ENCODE peak calls at places on chromosomes 2 and 18, in four cellular contexts. One of them, this sample, is unnamed.

GRCh38 chr2:39435974-39436591 is 1.0 kb downstream of the MAP4K3 start:
- DNase-seq in K562: peak; percentile 13
- DNase-seq in endothelial cell of umbilical vein: peak; percentile 52
- DNase-seq in GM12878: no peak
- DNase-seq in this sample: peak; percentile 49

GRCh38 chr2:191436368-191437055 is 191.3 kb downstream of the MYO1B start:
- DNase-seq in K562: no peak
- DNase-seq in endothelial cell of umbilical vein: no peak
- DNase-seq in GM12878: no peak
- DNase-seq in this sample: no peak

GRCh38 chr2:46487667-46488333 is 8.4 kb downstream of the TMEM247 start:
- DNase-seq in K562: peak; percentile 64
- DNase-seq in endothelial cell of umbilical vein: peak; percentile 32
- DNase-seq in GM12878: no peak
- DNase-seq in this sample: no peak

GRCh38 chr18:48024891-48025660 is 94.6 kb upstream of the SMAD2 start:
- DNase-seq in K562: no peak
- DNase-seq in endothelial cell of umbilical vein: no peak
- DNase-seq in GM12878: no peak
- DNase-seq in this sample: no peak

GRCh38 chr2:37670378-37671012 is 947 bp downstream of the CDC42EP3 start:
- DNase-seq in K562: no peak
- DNase-seq in endothelial cell of umbilical vein: peak; percentile 49
- DNase-seq in GM12878: no peak
- DNase-seq in this sample: no peak

GRCh38 chr2:229610359-229610758 is 104.0 kb downstream of the DNER start:
- DNase-seq in K562: no peak
- DNase-seq in endothelial cell of umbilical vein: no peak
- DNase-seq in GM12878: no peak
- DNase-seq in this sample: no peak

GRCh38 chr2:134917219-134917957 is 1.2 kb upstream of the CCNT2 start:
- DNase-seq in K562: no peak
- DNase-seq in endothelial cell of umbilical vein: no peak
- DNase-seq in GM12878: no peak
- DNase-seq in this sample: no peak

GRCh38 chr2:223941579-223942277 is 3.4 kb downstream of the WDFY1 start:
- DNase-seq in K562: no peak
- DNase-seq in endothelial cell of umbilical vein: peak; percentile 42
- DNase-seq in GM12878: peak; percentile 73
- DNase-seq in this sample: no peak

GRCh38 chr2:7190587-7191320 is 273.5 kb downstream of the RNF144A start:
- DNase-seq in K562: no peak
- DNase-seq in endothelial cell of umbilical vein: no peak
- DNase-seq in GM12878: no peak
- DNase-seq in this sample: no peak

GRCh38 chr2:146820672-146821071 is 1024.2 kb upstream of the ACVR2A start:
- DNase-seq in K562: no peak
- DNase-seq in endothelial cell of umbilical vein: peak; percentile 89
- DNase-seq in GM12878: no peak
- DNase-seq in this sample: no peak

GRCh38 chr2:158969717-158970521 is 1.5 kb downstream of the TANC1 start:
- DNase-seq in K562: no peak
- DNase-seq in endothelial cell of umbilical vein: peak; percentile 73
- DNase-seq in GM12878: no peak
- DNase-seq in this sample: peak; percentile 54

GRCh38 chr2:234517971-234518370 is 21.1 kb upstream of the ARL4C start:
- DNase-seq in K562: no peak
- DNase-seq in endothelial cell of umbilical vein: no peak
- DNase-seq in GM12878: no peak
- DNase-seq in this sample: no peak

GRCh38 chr2:162086904-162087303 is 12.9 kb upstream of the DPP4 start:
- DNase-seq in K562: no peak
- DNase-seq in endothelial cell of umbilical vein: no peak
- DNase-seq in GM12878: no peak
- DNase-seq in this sample: no peak

GRCh38 chr2:74374509-74375205 is 5.5 kb downstream of the DCTN1 start:
- DNase-seq in K562: peak; percentile 93
- DNase-seq in endothelial cell of umbilical vein: peak; percentile 19
- DNase-seq in GM12878: no peak
- DNase-seq in this sample: peak; percentile 77

GRCh38 chr18:31695989-31696388 is 11.6 kb upstream of the B4GALT6 start:
- DNase-seq in K562: no peak
- DNase-seq in endothelial cell of umbilical vein: no peak
- DNase-seq in GM12878: no peak
- DNase-seq in this sample: no peak

GRCh38 chr2:21161122-21161521 is 37.4 kb downstream of the TDRD15 start:
- DNase-seq in K562: no peak
- DNase-seq in endothelial cell of umbilical vein: no peak
- DNase-seq in GM12878: no peak
- DNase-seq in this sample: no peak

GRCh38 chr18:66759017-66759416 is 155.1 kb upstream of the CDH19 start:
- DNase-seq in K562: no peak
- DNase-seq in endothelial cell of umbilical vein: no peak
- DNase-seq in GM12878: no peak
- DNase-seq in this sample: no peak
- H3K4me3 ChIP-seq in K562: no peak overlapping the region
- H3K4me3 ChIP-seq in endothelial cell of umbilical vein: no peak overlapping the region
- H3K4me3 ChIP-seq in GM12878: no peak overlapping the region
- H3K4me3 ChIP-seq in this sample: no peak overlapping the region

GRCh38 chr2:206790311-206790935 is 25.0 kb downstream of the FASTKD2 start:
- DNase-seq in K562: no peak
- DNase-seq in endothelial cell of umbilical vein: no peak
- DNase-seq in GM12878: no peak
- DNase-seq in this sample: no peak

GRCh38 chr2:206783718-206784117 is 18.3 kb downstream of the FASTKD2 start:
- DNase-seq in K562: peak; percentile 26
- DNase-seq in endothelial cell of umbilical vein: no peak
- DNase-seq in GM12878: no peak
- DNase-seq in this sample: no peak

GRCh38 chr2:206780671-206781070 is 15.3 kb downstream of the FASTKD2 start:
- DNase-seq in K562: no peak
- DNase-seq in endothelial cell of umbilical vein: no peak
- DNase-seq in GM12878: no peak
- DNase-seq in this sample: no peak

DNA sequence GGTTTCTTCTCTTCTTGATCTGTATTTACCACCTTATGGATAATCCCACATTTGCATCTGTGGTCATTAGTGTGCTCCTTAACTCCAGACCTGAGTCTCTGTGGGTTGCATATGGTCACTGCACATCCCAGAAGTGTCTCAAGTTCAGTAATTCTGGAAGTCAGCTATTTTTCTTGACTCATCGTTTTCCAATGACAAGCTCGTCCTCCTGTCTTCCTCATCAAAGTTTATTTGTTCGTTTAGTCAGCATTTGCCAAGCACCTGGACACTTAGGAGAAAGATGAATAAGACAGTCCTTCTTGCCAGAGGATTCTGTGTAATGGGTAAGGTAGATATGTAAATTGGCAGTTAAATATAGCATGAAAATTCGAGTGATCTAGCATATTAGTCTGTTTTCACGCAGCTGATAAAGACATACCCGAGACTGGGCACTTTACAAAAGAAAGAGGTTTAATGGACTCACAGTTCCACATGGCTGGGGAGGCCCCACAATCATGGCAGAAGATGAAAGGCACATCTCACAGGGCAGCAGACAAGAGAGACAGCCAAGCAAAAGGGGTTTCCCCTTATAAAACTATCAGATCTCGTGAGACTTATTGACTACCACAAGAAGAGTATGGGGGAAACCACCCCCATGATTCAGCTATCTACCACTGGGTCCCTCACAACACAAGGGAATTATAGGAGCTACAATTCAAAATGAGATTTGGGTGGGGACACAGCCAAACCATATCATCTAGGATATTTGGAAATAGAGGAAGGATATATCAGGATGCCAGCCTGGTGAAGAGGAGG is 19.4 kb downstream of the FASTKD2 start:
- DNase-seq in K562: no peak
- DNase-seq in endothelial cell of umbilical vein: no peak
- DNase-seq in GM12878: no peak
- DNase-seq in this sample: no peak
- TF ChIP-seq POLR2A in K562: no peak
- TF ChIP-seq POLR2A in endothelial cell of umbilical vein: no peak
- TF ChIP-seq POLR2A in GM12878: no peak
- TF ChIP-seq POLR2A in this sample: no peak

DNA sequence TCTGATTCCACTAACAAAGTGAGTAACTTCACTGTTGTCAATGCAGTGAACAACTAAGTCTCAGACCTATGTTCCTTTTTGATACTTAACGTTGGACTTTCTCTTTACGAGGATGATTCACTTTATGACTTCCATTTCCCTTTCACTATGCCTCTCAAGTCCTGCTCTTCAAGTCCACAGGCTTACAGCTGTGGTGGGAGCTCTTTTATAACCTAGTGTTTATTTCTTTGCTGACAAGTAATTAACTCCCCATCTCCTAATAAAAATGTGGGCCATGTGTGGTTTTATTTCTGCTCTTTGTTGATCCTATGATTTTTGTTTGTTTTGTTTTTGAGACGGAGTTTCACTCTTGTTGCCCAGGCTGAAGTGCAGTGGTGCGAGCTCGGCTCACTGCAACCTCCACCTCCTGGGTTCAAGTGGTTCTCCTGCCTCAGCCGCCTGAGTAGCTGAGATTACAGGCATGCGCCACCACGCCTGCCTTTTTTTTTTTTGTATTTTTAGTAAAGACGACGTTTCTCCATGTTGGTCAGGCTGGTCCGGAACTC is 142.1 kb downstream of the USP34 start:
- DNase-seq in K562: no peak
- DNase-seq in endothelial cell of umbilical vein: peak; percentile 30
- DNase-seq in GM12878: no peak
- DNase-seq in this sample: no peak
- TF ChIP-seq POLR2AphosphoS5 in K562: no peak
- TF ChIP-seq POLR2AphosphoS5 in endothelial cell of umbilical vein: no peak
- TF ChIP-seq POLR2AphosphoS5 in GM12878: no peak
- TF ChIP-seq POLR2AphosphoS5 in this sample: peak; percentile 63

GRCh38 chr2:176136375-176137248 is 7.1 kb downstream of the HOXD8 start:
- DNase-seq in K562: no peak
- DNase-seq in endothelial cell of umbilical vein: peak; percentile 79
- DNase-seq in GM12878: no peak
- DNase-seq in this sample: no peak

GRCh38 chr2:176137249-176137573 is 7.7 kb downstream of the HOXD8 start:
- DNase-seq in K562: no peak
- DNase-seq in endothelial cell of umbilical vein: no peak
- DNase-seq in GM12878: no peak
- DNase-seq in this sample: no peak

GRCh38 chr2:176139170-176139611 is 9.7 kb downstream of the HOXD8 start:
- DNase-seq in K562: no peak
- DNase-seq in endothelial cell of umbilical vein: peak; percentile 74
- DNase-seq in GM12878: no peak
- DNase-seq in this sample: no peak

GRCh38 chr2:176138526-176139169 is 9.1 kb downstream of the HOXD8 start:
- DNase-seq in K562: no peak
- DNase-seq in endothelial cell of umbilical vein: peak; percentile 75
- DNase-seq in GM12878: no peak
- DNase-seq in this sample: no peak

DNA sequence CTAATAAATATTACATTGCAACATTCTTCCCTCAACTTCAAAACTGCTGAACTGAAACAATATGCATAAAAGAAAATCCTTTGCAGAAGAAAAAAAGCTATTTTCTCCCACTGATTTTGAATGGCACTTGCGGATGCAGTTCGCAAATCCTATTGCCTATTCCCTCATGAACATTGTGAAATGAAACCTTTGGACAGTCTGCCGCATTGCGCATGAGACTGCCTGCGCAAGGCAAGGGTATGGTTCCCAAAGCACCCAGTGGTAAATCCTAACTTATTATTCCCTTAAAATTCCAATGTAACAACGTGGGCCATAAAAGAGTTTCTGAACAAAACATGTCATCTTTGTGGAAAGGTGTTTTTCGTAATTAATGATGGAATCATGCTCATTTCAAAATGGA is 8.4 kb downstream of the HOXD8 start:
- DNase-seq in K562: no peak
- DNase-seq in endothelial cell of umbilical vein: peak; percentile 64
- DNase-seq in GM12878: no peak
- DNase-seq in this sample: no peak
- H3K4me3 ChIP-seq in K562: no peak overlapping the region
- H3K4me3 ChIP-seq in endothelial cell of umbilical vein: peak overlapping the region; percentile 91
- H3K4me3 ChIP-seq in GM12878: no peak overlapping the region
- H3K4me3 ChIP-seq in this sample: no peak overlapping the region

GRCh38 chr2:50221106-50221505 is 810.8 kb downstream of the NRXN1 start:
- DNase-seq in K562: no peak
- DNase-seq in endothelial cell of umbilical vein: no peak
- DNase-seq in GM12878: no peak
- DNase-seq in this sample: no peak
- TF ChIP-seq POLR2A in K562: no peak
- TF ChIP-seq POLR2A in endothelial cell of umbilical vein: no peak
- TF ChIP-seq POLR2A in GM12878: no peak
- TF ChIP-seq POLR2A in this sample: no peak

DNA sequence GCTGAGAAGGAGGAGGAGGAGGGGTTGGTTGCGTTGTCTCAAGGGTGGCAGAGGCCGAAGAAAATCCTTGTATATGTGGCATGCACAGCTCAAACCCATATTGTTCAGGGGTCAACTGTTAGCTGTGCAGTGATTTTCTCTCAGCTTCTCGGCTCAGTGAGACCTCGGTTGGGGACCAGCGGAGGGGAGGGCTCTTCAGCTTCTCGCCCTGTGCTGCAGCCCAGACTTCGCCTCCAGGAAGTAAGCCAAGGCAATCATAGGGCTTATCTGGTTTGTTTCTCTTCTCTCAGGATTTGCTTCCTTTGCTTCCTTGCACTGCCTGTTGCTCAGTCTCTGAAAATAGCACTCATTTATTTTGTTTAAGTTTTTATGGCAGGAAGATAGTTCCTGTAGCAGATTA is 85.5 kb downstream of the SOWAHC start:
- DNase-seq in K562: no peak
- DNase-seq in endothelial cell of umbilical vein: no peak
- DNase-seq in GM12878: no peak
- DNase-seq in this sample: no peak
- TF ChIP-seq POLR2AphosphoS5 in K562: no peak
- TF ChIP-seq POLR2AphosphoS5 in endothelial cell of umbilical vein: no peak
- TF ChIP-seq POLR2AphosphoS5 in GM12878: no peak
- TF ChIP-seq POLR2AphosphoS5 in this sample: peak; percentile 36

GRCh38 chr2:184599875-184600227 is 1.5 kb downstream of the ZNF804A start:
- DNase-seq in K562: no peak
- DNase-seq in endothelial cell of umbilical vein: peak; percentile 34
- DNase-seq in GM12878: no peak
- DNase-seq in this sample: no peak
- H3K4me3 ChIP-seq in K562: peak overlapping the region; percentile 36
- H3K4me3 ChIP-seq in endothelial cell of umbilical vein: no peak overlapping the region
- H3K4me3 ChIP-seq in GM12878: peak overlapping the region; percentile 5
- H3K4me3 ChIP-seq in this sample: peak overlapping the region; percentile 41

DNA sequence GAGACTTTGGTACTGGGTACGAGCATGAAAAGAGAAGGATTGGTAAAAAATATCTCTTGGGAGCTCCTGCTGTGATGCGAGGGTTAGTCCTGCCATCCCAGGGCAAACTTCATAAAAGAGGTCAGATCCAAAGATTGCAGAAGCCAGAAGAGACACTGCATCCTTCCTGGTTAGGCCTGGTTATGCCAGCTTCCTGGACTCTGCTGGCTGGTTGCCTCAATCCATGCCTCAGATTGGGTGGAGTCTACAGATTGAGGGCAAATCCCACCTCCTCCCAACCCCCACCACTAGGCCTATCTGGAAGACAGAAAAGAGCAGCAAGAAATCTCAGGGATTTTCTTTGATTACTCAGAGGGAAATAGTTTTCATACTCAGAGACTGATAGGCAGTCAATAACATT is 5.3 kb upstream of the ACADL start:
- DNase-seq in K562: no peak
- DNase-seq in endothelial cell of umbilical vein: no peak
- DNase-seq in GM12878: no peak
- DNase-seq in this sample: no peak
- TF ChIP-seq POLR2A in K562: no peak
- TF ChIP-seq POLR2A in endothelial cell of umbilical vein: no peak
- TF ChIP-seq POLR2A in GM12878: no peak
- TF ChIP-seq POLR2A in this sample: no peak

This sample was measured in prostate gland.